ENCODE peak calls at places on chromosomes 5 and 9, in four cellular contexts. One of them, this sample, is unnamed.

GRCh38 chr9:72124947-72125346 is 24.3 kb upstream of the GDA start:
- DNase-seq in mucosa of descending colon: no peak
- DNase-seq in tibial nerve: no peak
- DNase-seq in uterus: no peak
- DNase-seq in this sample: no peak

GRCh38 chr5:5371943-5372342 is 50.5 kb upstream of the ICE1 start:
- DNase-seq in mucosa of descending colon: no peak
- DNase-seq in uterus: no peak
- DNase-seq in tibial nerve: no peak
- DNase-seq in this sample: no peak

GRCh38 chr9:98962181-98962560 is 18.5 kb downstream of the COL15A1 start:
- DNase-seq in mucosa of descending colon: no peak
- DNase-seq in tibial nerve: no peak
- DNase-seq in uterus: no peak
- DNase-seq in this sample: no peak

GRCh38 chr9:71795097-71795807 is 26.9 kb upstream of the CEMIP2 start:
- DNase-seq in mucosa of descending colon: no peak
- DNase-seq in uterus: no peak
- DNase-seq in tibial nerve: no peak
- DNase-seq in this sample: no peak

GRCh38 chr5:54360925-54361662 is 50.7 kb upstream of the ARL15 start:
- DNase-seq in tibial nerve: no peak
- DNase-seq in mucosa of descending colon: no peak
- DNase-seq in uterus: no peak
- DNase-seq in this sample: no peak

GRCh38 chr9:110615526-110615925 is 36.0 kb upstream of the SVEP1 start:
- DNase-seq in tibial nerve: no peak
- DNase-seq in mucosa of descending colon: no peak
- DNase-seq in uterus: no peak
- DNase-seq in this sample: no peak

GRCh38 chr9:124595743-124596142 is 88.5 kb upstream of the NR5A1 start:
- DNase-seq in tibial nerve: no peak
- DNase-seq in uterus: no peak
- DNase-seq in mucosa of descending colon: no peak
- DNase-seq in this sample: no peak

GRCh38 chr9:131403493-131403773 is 9.5 kb downstream of the PRRC2B start:
- DNase-seq in tibial nerve: no peak
- DNase-seq in mucosa of descending colon: no peak
- DNase-seq in uterus: no peak
- DNase-seq in this sample: peak; percentile 9

GRCh38 chr9:26863074-26863473 is 29.5 kb downstream of the CAAP1 start:
- DNase-seq in mucosa of descending colon: no peak
- DNase-seq in uterus: no peak
- DNase-seq in tibial nerve: no peak
- DNase-seq in this sample: no peak

GRCh38 chr9:8856686-8857329 is 1057.2 kb upstream of the DMAC1 start:
- DNase-seq in tibial nerve: no peak
- DNase-seq in uterus: no peak
- DNase-seq in mucosa of descending colon: no peak
- DNase-seq in this sample: no peak

GRCh38 chr5:146762830-146763229 is 115.7 kb downstream of the PPP2R2B start:
- DNase-seq in uterus: no peak
- DNase-seq in tibial nerve: no peak
- DNase-seq in mucosa of descending colon: no peak
- DNase-seq in this sample: no peak

GRCh38 chr9:90942555-90942954 is 140.9 kb downstream of the SYK start:
- DNase-seq in tibial nerve: no peak
- DNase-seq in mucosa of descending colon: no peak
- DNase-seq in uterus: no peak
- DNase-seq in this sample: no peak

GRCh38 chr5:66963559-66963971 is 233.0 kb downstream of the CD180 start:
- DNase-seq in tibial nerve: no peak
- DNase-seq in mucosa of descending colon: no peak
- DNase-seq in uterus: no peak
- DNase-seq in this sample: no peak

GRCh38 chr5:1763960-1764605 is 35.6 kb downstream of the MRPL36 start:
- DNase-seq in mucosa of descending colon: no peak
- DNase-seq in uterus: no peak
- DNase-seq in tibial nerve: peak; percentile 3
- DNase-seq in this sample: peak; percentile 47

GRCh38 chr5:124007675-124008398 is 495.9 kb downstream of the CSNK1G3 start:
- DNase-seq in tibial nerve: no peak
- DNase-seq in mucosa of descending colon: no peak
- DNase-seq in uterus: no peak
- DNase-seq in this sample: no peak

GRCh38 chr5:58462154-58462553 is 2.3 kb upstream of the PLK2 start:
- DNase-seq in uterus: no peak
- DNase-seq in tibial nerve: no peak
- DNase-seq in mucosa of descending colon: no peak
- DNase-seq in this sample: no peak

GRCh38 chr9:87118594-87118993 is 171.3 kb upstream of the GAS1 start:
- DNase-seq in tibial nerve: no peak
- DNase-seq in mucosa of descending colon: no peak
- DNase-seq in uterus: no peak
- DNase-seq in this sample: no peak

GRCh38 chr9:115884846-115885245 is 268.7 kb upstream of the PAPPA start:
- DNase-seq in tibial nerve: no peak
- DNase-seq in uterus: no peak
- DNase-seq in mucosa of descending colon: no peak
- DNase-seq in this sample: no peak

GRCh38 chr5:65027149-65027548 is 258.4 kb downstream of the CWC27 start:
- DNase-seq in tibial nerve: no peak
- DNase-seq in mucosa of descending colon: no peak
- DNase-seq in uterus: no peak
- DNase-seq in this sample: no peak

GRCh38 chr5:141958113-141958512 is at the start of gene PCDH12:
- DNase-seq in mucosa of descending colon: no peak
- DNase-seq in tibial nerve: no peak
- DNase-seq in uterus: peak; percentile 49
- DNase-seq in this sample: no peak

GRCh38 chr5:172727551-172727950 is 43.4 kb downstream of the DUSP1 start:
- DNase-seq in uterus: no peak
- DNase-seq in mucosa of descending colon: no peak
- DNase-seq in tibial nerve: no peak
- DNase-seq in this sample: no peak

DNA sequence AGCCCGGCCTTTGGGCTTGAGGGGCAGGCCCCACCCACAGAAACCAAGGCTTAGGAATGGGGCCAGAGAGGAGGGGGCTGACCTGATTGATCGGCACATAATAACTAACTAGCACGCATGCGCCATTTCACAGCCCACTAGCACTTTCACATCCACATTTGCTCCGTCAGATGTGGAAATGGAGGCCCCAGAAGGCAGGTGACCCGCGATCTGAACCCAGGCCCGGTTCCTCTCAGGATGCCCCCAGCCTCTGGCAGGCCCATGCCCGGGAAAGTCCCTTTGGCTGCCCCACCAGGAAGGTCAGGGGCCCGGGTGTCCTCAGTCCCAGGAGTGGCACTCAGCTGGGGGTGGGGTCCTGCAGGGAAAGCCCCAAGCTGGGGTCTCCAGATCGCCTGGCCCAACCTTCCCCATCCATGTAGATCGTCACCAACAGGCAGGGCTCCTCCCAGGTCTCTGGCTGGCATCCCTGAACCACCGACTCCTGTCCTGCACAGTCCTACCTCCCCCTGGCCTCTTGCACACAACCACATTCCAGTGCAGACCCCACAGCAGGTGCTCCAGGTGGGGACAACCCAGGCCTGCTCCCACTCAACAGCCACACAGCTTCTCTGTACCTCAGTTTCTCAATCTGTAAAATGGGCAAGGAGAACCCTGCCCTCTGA is 46.7 kb downstream of the VAV2 start:
- DNase-seq in tibial nerve: no peak
- DNase-seq in uterus: no peak
- DNase-seq in mucosa of descending colon: peak; percentile 38
- DNase-seq in this sample: no peak
- H3K36me3 ChIP-seq in tibial nerve: peaks cover 5% of the 10 kb centered on the region
- H3K36me3 ChIP-seq in uterus: no peaks in the 10 kb centered on the region
- H3K36me3 ChIP-seq in mucosa of descending colon: no peaks in the 10 kb centered on the region
- H3K36me3 ChIP-seq in this sample: no peaks in the 10 kb centered on the region

GRCh38 chr5:134037160-134037559 is 32.4 kb upstream of the VDAC1 start:
- DNase-seq in tibial nerve: no peak
- DNase-seq in uterus: no peak
- DNase-seq in mucosa of descending colon: no peak
- DNase-seq in this sample: no peak
- H3K4me1 ChIP-seq in tibial nerve: no peaks in the 10 kb centered on the region
- H3K4me1 ChIP-seq in uterus: no peaks in the 10 kb centered on the region
- H3K4me1 ChIP-seq in mucosa of descending colon: no peaks in the 10 kb centered on the region
- H3K4me1 ChIP-seq in this sample: no peaks in the 10 kb centered on the region

GRCh38 chr5:132198571-132198970 is 29.1 kb downstream of the P4HA2 start:
- DNase-seq in mucosa of descending colon: no peak
- DNase-seq in tibial nerve: no peak
- DNase-seq in uterus: no peak
- DNase-seq in this sample: no peak
- H3K36me3 ChIP-seq in mucosa of descending colon: no peaks in the 10 kb centered on the region
- H3K36me3 ChIP-seq in tibial nerve: peaks cover 90% of the 10 kb centered on the region
- H3K36me3 ChIP-seq in uterus: no peaks in the 10 kb centered on the region
- H3K36me3 ChIP-seq in this sample: no peaks in the 10 kb centered on the region

GRCh38 chr5:115532517-115532916 is 12.1 kb downstream of the FEM1C start:
- DNase-seq in mucosa of descending colon: no peak
- DNase-seq in tibial nerve: no peak
- DNase-seq in uterus: no peak
- DNase-seq in this sample: no peak
- H3K4me1 ChIP-seq in mucosa of descending colon: peaks cover 39% of the 10 kb centered on the region
- H3K4me1 ChIP-seq in tibial nerve: peaks cover 54% of the 10 kb centered on the region
- H3K4me1 ChIP-seq in uterus: no peaks in the 10 kb centered on the region
- H3K4me1 ChIP-seq in this sample: peaks cover 26% of the 10 kb centered on the region

GRCh38 chr5:96781734-96782064 is 26.0 kb downstream of the ERAP1 start:
- DNase-seq in tibial nerve: no peak
- DNase-seq in uterus: no peak
- DNase-seq in mucosa of descending colon: no peak
- DNase-seq in this sample: no peak
- H3K36me3 ChIP-seq in tibial nerve: peaks cover 92% of the 10 kb centered on the region
- H3K36me3 ChIP-seq in uterus: no peaks in the 10 kb centered on the region
- H3K36me3 ChIP-seq in mucosa of descending colon: peaks cover 6% of the 10 kb centered on the region
- H3K36me3 ChIP-seq in this sample: no peaks in the 10 kb centered on the region

GRCh38 chr5:10863763-10864383 is 102.8 kb upstream of the DAP start:
- DNase-seq in mucosa of descending colon: peak; percentile 45
- DNase-seq in uterus: no peak
- DNase-seq in tibial nerve: no peak
- DNase-seq in this sample: no peak

GRCh38 chr5:10858307-10858706 is 97.3 kb upstream of the DAP start:
- DNase-seq in tibial nerve: no peak
- DNase-seq in uterus: no peak
- DNase-seq in mucosa of descending colon: no peak
- DNase-seq in this sample: no peak

GRCh38 chr5:10860196-10860543 is 99.1 kb upstream of the DAP start:
- DNase-seq in mucosa of descending colon: no peak
- DNase-seq in uterus: no peak
- DNase-seq in tibial nerve: no peak
- DNase-seq in this sample: no peak

GRCh38 chr5:10859393-10860195 is 98.6 kb upstream of the DAP start:
- DNase-seq in tibial nerve: no peak
- DNase-seq in uterus: no peak
- DNase-seq in mucosa of descending colon: no peak
- DNase-seq in this sample: no peak

GRCh38 chr5:10860645-10861455 is 99.8 kb upstream of the DAP start:
- DNase-seq in tibial nerve: no peak
- DNase-seq in uterus: no peak
- DNase-seq in mucosa of descending colon: no peak
- DNase-seq in this sample: no peak
- H3K4me1 ChIP-seq in tibial nerve: peaks cover 8% of the 10 kb centered on the region
- H3K4me1 ChIP-seq in uterus: no peaks in the 10 kb centered on the region
- H3K4me1 ChIP-seq in mucosa of descending colon: no peaks in the 10 kb centered on the region
- H3K4me1 ChIP-seq in this sample: peaks cover 8% of the 10 kb centered on the region